ENCODE peak calls at places on chromosomes 13 and 19, in four cellular contexts. Y is PC-3, I is heart right ventricle, P is hepatocyte. F is an unnamed sample.

GRCh38 chr19:30696514-30696913 is 324.3 kb downstream of the ZNF536 start:
- DNase-seq in P (peak), I (no peak), Y (no peak), F (no peak)

GRCh38 chr13:76798037-76798436 is 88.2 kb downstream of the KCTD12 start:
- DNase-seq in Y (no peak), P (no peak), I (no peak), F (no peak)

GRCh38 chr19:40811478-40812341 is 12.7 kb downstream of the EGLN2 start:
- DNase-seq in Y (no peak), P (peak), I (no peak), F (no peak)

GRCh38 chr13:50419896-50420295 is 404.7 kb downstream of the KCNRG start:
- DNase-seq in Y (no peak), I (peak), P (no peak), F (no peak)

GRCh38 chr19:8423821-8424223 is 10.7 kb downstream of the MARCHF2 start:
- DNase-seq in Y (peak), P (peak), I (peak), F (no peak)

GRCh38 chr19:54009440-54009839 is 18.0 kb downstream of the CACNG6 start:
- DNase-seq in P (no peak), I (no peak), Y (peak), F (no peak)

GRCh38 chr19:53612762-53613526 is 18.9 kb upstream of the DPRX start:
- DNase-seq in I (no peak), P (peak), Y (peak), F (no peak)

GRCh38 chr19:41001243-41001971 is 10.3 kb downstream of the CYP2B6 start:
- DNase-seq in I (no peak), P (no peak), Y (peak), F (no peak)

GRCh38 chr19:1097810-1098176 is 2.6 kb upstream of the POLR2E start:
- DNase-seq in P (no peak), Y (no peak), I (peak), F (no peak)

GRCh38 chr19:12751635-12752034 is at the start of gene BEST2:
- DNase-seq in P (no peak), Y (no peak), I (no peak), F (no peak)

GRCh38 chr13:102141625-102142472 is 260.0 kb downstream of the FGF14 start:
- DNase-seq in P (peak), I (no peak), Y (peak), F (no peak)

GRCh38 chr13:21008026-21008425 is 53.4 kb downstream of the LATS2 start:
- DNase-seq in I (no peak), P (no peak), Y (no peak), F (no peak)

GRCh38 chr13:99819962-99820361 is 151.6 kb downstream of the ZIC5 start:
- DNase-seq in P (peak), I (no peak), Y (no peak), F (no peak)

GRCh38 chr13:29458419-29458818 is 137.1 kb downstream of the SLC7A1 start:
- DNase-seq in I (no peak), P (no peak), Y (no peak), F (no peak)

GRCh38 chr13:31951215-31951678 is 80.3 kb upstream of the FRY start:
- DNase-seq in Y (peak), P (peak), I (peak), F (peak)

GRCh38 chr13:33349996-33350826 is 64.7 kb upstream of the STARD13 start:
- DNase-seq in Y (peak), I (peak), P (peak), F (no peak)

GRCh38 chr19:18046066-18046718 is 38.2 kb downstream of the ARRDC2 start:
- DNase-seq in Y (peak), P (no peak), I (no peak), F (no peak)

GRCh38 chr19:362683-363082 is 18.1 kb upstream of the MIER2 start:
- DNase-seq in P (no peak), I (no peak), Y (no peak), F (no peak)

GRCh38 chr19:14450168-14450874 is 17.2 kb downstream of the PKN1 start:
- DNase-seq in I (peak), P (peak), Y (peak), F (no peak)

GRCh38 chr19:12884926-12885748 is 1.9 kb downstream of the KLF1 start:
- DNase-seq in Y (peak), P (peak), I (peak), F (peak)

GRCh38 chr13:66137384-66137783 is 1092.8 kb downstream of the PCDH9 start:
- DNase-seq in I (no peak), Y (no peak), P (no peak), F (no peak)

GRCh38 chr13:93004919-93005318 is 221.7 kb upstream of the GPC6 start:
- DNase-seq in I (no peak), P (no peak), Y (no peak), F (no peak)

GRCh38 chr19:38658462-38659306 is 11.2 kb downstream of the ACTN4 start:
- DNase-seq in I (no peak), Y (peak), P (peak), F (no peak)

GRCh38 chr13:99577934-99578917 is 77.0 kb downstream of the TM9SF2 start:
- DNase-seq in Y (peak), I (no peak), P (no peak), F (no peak)

GRCh38 chr13:33144358-33144784 is 128.1 kb downstream of the KL start:
- DNase-seq in Y (no peak), I (no peak), P (no peak), F (no peak)

GRCh38 chr13:99600318-99600717 is 99.0 kb downstream of the TM9SF2 start:
- DNase-seq in Y (no peak), I (no peak), P (no peak), F (no peak)

GRCh38 chr19:24059572-24060295 is 27.3 kb upstream of the ZNF254 start:
- DNase-seq in I (no peak), Y (peak), P (no peak), F (no peak)

GRCh38 chr19:821976-822773 is 420 bp upstream of the PLPPR3 start:
- DNase-seq in Y (no peak), P (peak), I (no peak), F (no peak)

GRCh38 chr19:49231804-49232203 is 74.2 kb downstream of the TRPM4 start:
- DNase-seq in Y (no peak), I (no peak), P (no peak), F (no peak)

GRCh38 chr13:114101325-114101821 is 31.1 kb downstream of the RASA3 start:
- DNase-seq in I (peak), Y (no peak), P (no peak), F (no peak)

GRCh38 chr13:113187263-113187669 is 21.2 kb downstream of the PCID2 start:
- DNase-seq in Y (peak), P (peak), I (peak), F (no peak)

GRCh38 chr13:45015300-45015699 is 26.0 kb downstream of the GPALPP1 start:
- DNase-seq in P (no peak), Y (peak), I (no peak), F (no peak)

GRCh38 chr13:98411617-98412310 is 165.1 kb downstream of the STK24 start:
- DNase-seq in P (no peak), I (no peak), Y (no peak), F (no peak)

GRCh38 chr19:52336117-52336811 is at the start of gene ZNF610:
- DNase-seq in Y (peak), P (peak), I (peak), F (peak)

GRCh38 chr19:52331757-52332156 is 4.3 kb upstream of the ZNF610 start:
- DNase-seq in P (no peak), Y (no peak), I (no peak), F (no peak)

GRCh38 chr19:52335768-52336116 is 301 bp upstream of the ZNF610 start:
- DNase-seq in Y (no peak), I (no peak), P (no peak), F (no peak)

DNA sequence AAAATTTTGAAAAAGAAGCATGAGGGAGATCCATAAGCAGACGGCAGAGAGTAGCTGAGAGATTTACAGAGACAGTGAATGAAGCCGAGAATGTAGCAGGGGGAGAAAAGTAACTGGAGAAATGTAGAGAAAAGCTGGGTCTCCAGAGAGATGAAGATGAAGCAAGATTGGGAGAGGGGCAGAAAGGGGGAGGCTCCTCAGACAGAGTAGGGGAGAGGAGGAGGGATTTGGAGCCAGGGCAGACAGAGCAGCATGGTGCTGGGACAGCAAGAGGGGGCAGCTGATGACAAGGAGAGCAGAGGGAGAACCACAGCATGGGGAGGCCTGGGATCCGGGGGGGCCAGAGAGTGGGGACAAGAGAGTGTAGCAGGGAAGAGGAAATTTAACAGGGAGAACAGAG is 933 bp downstream of the ZNF610 start:
- DNase-seq in I (no peak), P (peak), Y (no peak), F (no peak)
- H3K4me3 ChIP-seq in I (peak), P (peak), Y (peak), F (peak)

GRCh38 chr13:39655569-39656324 is at the start of gene COG6:
- DNase-seq in Y (peak), I (peak), P (peak), F (peak)
- TF ChIP-seq CTCF in Y (no peak), I (no peak), P (peak), F (peak)

DNA sequence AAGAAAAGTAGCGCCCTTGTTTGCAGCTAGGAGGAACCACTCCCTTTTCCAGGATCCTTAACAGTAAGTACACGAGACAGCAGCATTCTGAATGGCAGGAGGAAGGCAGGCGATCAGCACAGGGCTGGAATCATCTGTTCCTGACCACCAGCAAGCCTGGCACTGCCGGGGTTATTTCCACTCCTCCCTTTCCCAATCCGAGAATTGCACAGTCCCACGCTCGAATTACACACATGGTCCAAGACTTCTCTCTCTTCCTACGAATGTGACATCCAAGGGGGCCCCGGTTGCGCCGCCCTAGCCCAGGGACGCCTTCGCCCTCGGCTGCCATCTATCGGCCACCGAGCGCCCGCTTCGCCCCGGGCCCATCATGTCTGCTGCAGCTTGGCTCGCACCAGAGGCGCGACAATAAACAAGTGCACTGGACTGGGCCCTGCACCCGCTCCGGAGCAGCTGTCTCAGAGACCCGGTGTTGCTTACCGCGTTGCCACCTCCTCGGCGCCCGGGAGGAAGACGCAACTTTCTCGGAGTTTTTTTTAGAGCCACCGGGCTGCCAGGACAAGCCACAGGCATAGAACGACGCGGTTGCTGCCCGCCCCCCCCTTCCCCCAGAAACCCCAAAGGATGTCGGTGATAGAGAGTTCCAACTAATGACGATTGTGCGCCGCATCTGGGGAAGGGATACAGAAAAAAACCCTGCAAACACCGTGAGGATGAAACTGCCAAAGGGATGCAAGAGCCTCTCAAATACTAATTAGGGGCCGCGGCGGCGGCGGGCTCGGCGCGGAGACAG is at the start of gene SLITRK5:
- DNase-seq in I (peak), P (peak), Y (peak), F (no peak)
- H3K4me3 ChIP-seq in I (peak), P (peak), Y (peak), F (no peak)

DNA sequence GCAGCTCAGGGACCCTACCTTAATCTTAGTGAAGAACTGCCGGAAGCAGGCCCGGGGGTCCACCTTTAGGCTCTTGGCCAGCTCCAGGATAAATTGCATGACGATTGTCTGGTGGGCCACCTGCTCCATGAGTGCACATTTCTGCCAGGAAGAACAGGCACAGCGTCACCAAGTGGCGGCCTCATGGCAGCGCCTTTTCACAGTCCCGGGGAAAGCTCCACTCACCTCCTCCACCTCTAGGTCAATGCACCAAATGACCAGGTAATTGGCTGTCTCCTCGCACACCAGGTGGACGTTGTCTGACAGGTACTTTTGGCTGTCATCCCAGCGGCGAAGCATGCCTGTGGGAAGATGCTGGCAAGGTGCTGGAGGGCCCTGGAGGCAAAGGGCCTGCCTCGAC is 8.3 kb downstream of the CDC37 start:
- DNase-seq in Y (no peak), P (no peak), I (no peak), F (no peak)
- TF ChIP-seq CTCF in Y (peak), P (no peak), I (no peak), F (no peak)

GRCh38 chr19:5829567-5830315 is 9.8 kb downstream of the FUT6 start:
- DNase-seq in I (no peak), P (no peak), Y (no peak), F (no peak)
- H3K4me3 ChIP-seq in I (no peak), P (no peak), Y (no peak), F (no peak)

DNA sequence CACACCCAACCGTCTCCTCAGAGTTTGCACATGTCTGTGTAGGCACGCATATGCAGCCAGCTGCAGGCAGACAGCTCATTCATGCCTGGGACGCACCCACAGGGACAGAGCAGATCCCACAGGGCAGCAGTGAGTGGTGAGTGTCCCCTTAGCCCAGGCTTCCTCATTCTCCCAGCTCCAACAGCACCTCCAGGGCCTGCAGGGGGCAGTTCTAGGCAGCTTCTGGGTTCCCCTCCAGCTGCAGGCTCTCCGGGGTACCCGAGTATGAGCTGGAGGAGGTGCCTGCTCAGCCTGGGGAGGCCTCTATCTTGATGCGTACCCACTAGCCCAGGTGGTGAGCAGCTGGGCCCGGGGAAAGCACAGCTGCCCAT is 1.3 kb upstream of the SHANK1 start:
- DNase-seq in I (no peak), P (no peak), Y (peak), F (no peak)
- TF ChIP-seq CTCF in I (no peak), P (no peak), Y (no peak), F (no peak)